ENCODE peak calls at places on chromosome 18, in five cellular contexts. Z is neural progenitor cell, D is SK-N-SH, P is astrocyte, Q is neuronal stem cell. J is an unnamed sample.

GRCh38 chr18:46629356-46629755 is 27.7 kb downstream of the LOXHD1 start:
- DNase-seq in Z (no peak), D (peak), P (no peak), Q (no peak), J (no peak)

GRCh38 chr18:46434629-46435028 is 222.4 kb downstream of the LOXHD1 start:
- DNase-seq in Z (no peak), D (no peak), P (no peak), Q (no peak), J (no peak)

GRCh38 chr18:58666176-58666575 is 5.1 kb upstream of the MALT1 start:
- DNase-seq in Z (no peak), D (no peak), P (peak), Q (no peak), J (no peak)

GRCh38 chr18:11027862-11028261 is 121.5 kb downstream of the PIEZO2 start:
- DNase-seq in Z (no peak), D (no peak), P (no peak), Q (no peak), J (no peak)

GRCh38 chr18:50614838-50615237 is 55.0 kb downstream of the MAPK4 start:
- DNase-seq in Z (no peak), D (no peak), P (no peak), Q (no peak), J (no peak)

GRCh38 chr18:62128157-62128556 is 58.7 kb downstream of the PIGN start:
- DNase-seq in Z (no peak), D (no peak), P (peak), Q (no peak), J (no peak)

GRCh38 chr18:50099725-50100414 is 95.1 kb downstream of the MYO5B start:
- DNase-seq in Z (no peak), D (no peak), P (peak), Q (no peak), J (no peak)

GRCh38 chr18:32889620-32890593 is 117.1 kb upstream of the KLHL14 start:
- DNase-seq in Z (peak), D (no peak), P (no peak), Q (no peak), J (no peak)

GRCh38 chr18:48455555-48456478 is 46.6 kb upstream of the ZBTB7C start:
- DNase-seq in Z (no peak), D (no peak), P (peak), Q (no peak), J (peak)

GRCh38 chr18:70249118-70249517 is 39.7 kb upstream of the SOCS6 start:
- DNase-seq in Z (no peak), D (no peak), P (peak), Q (no peak), J (no peak)

GRCh38 chr18:9804517-9805104 is 81.2 kb upstream of the TXNDC2 start:
- DNase-seq in Z (no peak), D (no peak), P (no peak), Q (no peak), J (no peak)

GRCh38 chr18:9806905-9807304 is 78.9 kb upstream of the TXNDC2 start:
- DNase-seq in Z (no peak), D (no peak), P (no peak), Q (no peak), J (no peak)

GRCh38 chr18:9802774-9803697 is 82.7 kb upstream of the TXNDC2 start:
- DNase-seq in Z (peak), D (no peak), P (no peak), Q (no peak), J (no peak)

GRCh38 chr18:9802175-9802747 is 83.5 kb upstream of the TXNDC2 start:
- DNase-seq in Z (no peak), D (no peak), P (no peak), Q (no peak), J (no peak)

GRCh38 chr18:9803698-9804516 is 81.9 kb upstream of the TXNDC2 start:
- DNase-seq in Z (peak), D (peak), P (no peak), Q (no peak), J (no peak)
- H3K4me3 ChIP-seq in Z (peak), D (no peak), P (no peak), Q (no peak), J (no peak)

DNA sequence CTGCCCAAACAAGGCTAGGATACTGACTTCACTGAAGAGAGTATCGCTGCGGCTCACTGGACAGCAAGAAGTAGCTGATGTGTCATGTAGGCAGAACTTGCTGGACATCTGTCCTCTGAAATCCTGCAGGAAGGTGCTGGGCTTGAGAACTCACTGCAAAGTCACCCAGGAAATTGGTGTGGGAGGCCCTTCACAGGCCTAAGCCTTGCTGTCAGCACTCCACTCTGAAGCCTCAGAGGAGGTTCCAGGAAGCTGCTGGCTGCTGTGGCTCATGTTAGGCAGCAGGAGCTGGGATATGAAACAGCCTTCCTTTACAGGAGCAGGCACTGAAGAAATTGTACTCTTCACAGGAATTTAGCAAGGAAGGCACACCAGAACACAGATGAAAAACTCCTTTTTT is 88.3 kb upstream of the CCDC68 start:
- DNase-seq in Z (no peak), D (no peak), P (peak), Q (no peak), J (no peak)
- H2AFZ ChIP-seq in Z (peak), D (no peak), P (no peak), Q (no peak), J (no peak)

GRCh38 chr18:74797577-74798151 is 200.0 kb downstream of the ZNF407 start:
- DNase-seq in Z (no peak), D (no peak), P (no peak), Q (no peak), J (no peak)

GRCh38 chr18:74803769-74804168 is 206.1 kb downstream of the ZNF407 start:
- DNase-seq in Z (no peak), D (no peak), P (no peak), Q (no peak), J (no peak)

GRCh38 chr18:74796928-74797576 is 199.4 kb downstream of the ZNF407 start:
- DNase-seq in Z (no peak), D (peak), P (peak), Q (no peak), J (no peak)

GRCh38 chr18:74803117-74803516 is 205.4 kb downstream of the ZNF407 start:
- DNase-seq in Z (no peak), D (no peak), P (no peak), Q (no peak), J (no peak)

DNA sequence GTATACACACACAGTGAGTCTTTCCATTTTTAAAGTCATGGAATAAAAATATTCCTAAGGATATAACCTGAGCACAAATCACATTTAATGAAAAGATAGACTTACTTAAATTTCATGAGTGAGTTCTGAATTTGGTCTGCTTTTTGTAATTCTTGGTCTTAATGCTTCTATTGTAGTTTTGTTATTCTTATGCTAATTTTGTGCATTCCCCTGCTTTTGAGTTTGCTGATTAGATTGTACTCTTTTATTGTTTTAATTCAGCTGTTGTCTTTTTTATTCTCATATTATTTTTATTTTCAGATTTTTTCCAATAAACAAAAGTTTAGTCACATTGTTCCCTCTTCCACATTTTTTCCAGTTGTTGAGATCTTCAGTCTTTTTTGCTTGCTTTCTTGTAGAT is 202.4 kb downstream of the ZNF407 start:
- DNase-seq in Z (no peak), D (no peak), P (no peak), Q (no peak), J (no peak)
- H3K4me3 ChIP-seq in Z (no peak), D (no peak), P (no peak), Q (no peak), J (no peak)

DNA sequence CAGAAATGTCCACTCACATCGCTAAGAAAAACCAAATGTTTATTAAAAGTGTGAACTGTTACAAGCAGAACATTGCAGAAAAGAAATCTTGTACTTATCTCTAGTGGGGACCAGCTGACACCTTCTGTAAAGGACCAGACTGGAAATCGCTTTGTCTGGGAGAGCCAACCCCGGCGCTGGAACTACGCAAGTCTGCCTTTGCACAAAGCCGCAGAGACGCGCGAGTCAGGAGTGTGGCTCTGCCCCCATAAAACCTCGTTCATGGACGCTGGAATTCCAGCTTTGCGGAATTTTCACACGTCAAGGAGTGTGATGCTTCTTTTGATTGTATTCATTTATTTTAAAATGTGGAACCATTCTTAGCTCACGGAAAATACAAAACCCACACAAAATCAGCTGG is 141.9 kb upstream of the SALL3 start:
- DNase-seq in Z (no peak), D (no peak), P (no peak), Q (no peak), J (no peak)
- H2AFZ ChIP-seq in Z (no peak), D (no peak), P (no peak), Q (no peak), J (no peak)

GRCh38 chr18:77112161-77112801 is 20.3 kb downstream of the MBP start:
- DNase-seq in Z (no peak), D (no peak), P (no peak), Q (no peak), J (no peak)
- H3K4me3 ChIP-seq in Z (no peak), D (no peak), P (no peak), Q (no peak), J (no peak)

J was measured in keratinocyte.